ENCODE peak calls at places on chromosomes 2 and 18, in five cellular contexts. One of them, this sample, is unnamed.

GRCh38 chr2:96839875-96840850 is 3.7 kb downstream of the ANKRD23 start:
- DNase-seq in SK-N-SH: no peak
- DNase-seq in tibial artery: no peak
- DNase-seq in breast epithelium: no peak
- DNase-seq in hepatocyte: no peak
- DNase-seq in this sample: no peak

GRCh38 chr2:33135645-33136044 is 188.9 kb downstream of the LTBP1 start:
- DNase-seq in SK-N-SH: no peak
- DNase-seq in tibial artery: no peak
- DNase-seq in breast epithelium: no peak
- DNase-seq in hepatocyte: no peak
- DNase-seq in this sample: no peak

GRCh38 chr2:181250691-181251090 is 206.5 kb upstream of the ITGA4 start:
- DNase-seq in SK-N-SH: no peak
- DNase-seq in tibial artery: no peak
- DNase-seq in breast epithelium: no peak
- DNase-seq in hepatocyte: no peak
- DNase-seq in this sample: no peak

GRCh38 chr18:37389684-37390368 is 175.8 kb downstream of the CELF4 start:
- DNase-seq in SK-N-SH: no peak
- DNase-seq in tibial artery: no peak
- DNase-seq in breast epithelium: no peak
- DNase-seq in hepatocyte: no peak
- DNase-seq in this sample: no peak

GRCh38 chr2:235095569-235095968 is 143.8 kb downstream of the SH3BP4 start:
- DNase-seq in SK-N-SH: no peak
- DNase-seq in tibial artery: no peak
- DNase-seq in breast epithelium: no peak
- DNase-seq in hepatocyte: no peak
- DNase-seq in this sample: no peak

GRCh38 chr2:196987654-196988364 is 61.3 kb upstream of the PGAP1 start:
- DNase-seq in SK-N-SH: peak; percentile 38
- DNase-seq in tibial artery: no peak
- DNase-seq in breast epithelium: no peak
- DNase-seq in hepatocyte: peak; percentile 82
- DNase-seq in this sample: peak; percentile 94

GRCh38 chr2:131077966-131078365 is 15.3 kb downstream of the FAM168B start:
- DNase-seq in SK-N-SH: no peak
- DNase-seq in tibial artery: no peak
- DNase-seq in breast epithelium: no peak
- DNase-seq in hepatocyte: no peak
- DNase-seq in this sample: no peak

GRCh38 chr2:164917296-164917903 is 37.9 kb downstream of the SLC38A11 start:
- DNase-seq in SK-N-SH: peak; percentile 15
- DNase-seq in tibial artery: peak; percentile 21
- DNase-seq in breast epithelium: peak; percentile 58
- DNase-seq in hepatocyte: peak; percentile 75
- DNase-seq in this sample: no peak

GRCh38 chr2:119689218-119689617 is 10.2 kb downstream of the TMEM177 start:
- DNase-seq in SK-N-SH: no peak
- DNase-seq in tibial artery: no peak
- DNase-seq in breast epithelium: no peak
- DNase-seq in hepatocyte: no peak
- DNase-seq in this sample: no peak

GRCh38 chr2:188381614-188382013 is 89.9 kb downstream of the GULP1 start:
- DNase-seq in SK-N-SH: no peak
- DNase-seq in tibial artery: no peak
- DNase-seq in breast epithelium: no peak
- DNase-seq in hepatocyte: peak; percentile 35
- DNase-seq in this sample: peak; percentile 58

GRCh38 chr2:96100893-96101304 is 15.5 kb downstream of the ADRA2B start:
- DNase-seq in SK-N-SH: peak; percentile 18
- DNase-seq in tibial artery: no peak
- DNase-seq in breast epithelium: no peak
- DNase-seq in hepatocyte: no peak
- DNase-seq in this sample: no peak

GRCh38 chr2:11976090-11976489 is 229.7 kb downstream of the LPIN1 start:
- DNase-seq in SK-N-SH: no peak
- DNase-seq in tibial artery: no peak
- DNase-seq in breast epithelium: no peak
- DNase-seq in hepatocyte: no peak
- DNase-seq in this sample: no peak

GRCh38 chr2:20093263-20094141 is 42.1 kb upstream of the LAPTM4A start:
- DNase-seq in SK-N-SH: peak; percentile 88
- DNase-seq in tibial artery: peak; percentile 52
- DNase-seq in breast epithelium: no peak
- DNase-seq in hepatocyte: peak; percentile 88
- DNase-seq in this sample: peak; percentile 26

GRCh38 chr18:1393929-1394328 is 489.3 kb downstream of the ADCYAP1 start:
- DNase-seq in SK-N-SH: no peak
- DNase-seq in tibial artery: no peak
- DNase-seq in breast epithelium: no peak
- DNase-seq in hepatocyte: no peak
- DNase-seq in this sample: no peak

GRCh38 chr2:38462121-38462634 is 85.1 kb upstream of the ATL2 start:
- DNase-seq in SK-N-SH: no peak
- DNase-seq in tibial artery: no peak
- DNase-seq in breast epithelium: peak; percentile 82
- DNase-seq in hepatocyte: peak; percentile 73
- DNase-seq in this sample: peak; percentile 67

GRCh38 chr2:229910832-229911412 is 10.9 kb downstream of the TRIP12 start:
- DNase-seq in SK-N-SH: peak; percentile 42
- DNase-seq in tibial artery: no peak
- DNase-seq in breast epithelium: no peak
- DNase-seq in hepatocyte: peak; percentile 11
- DNase-seq in this sample: no peak

GRCh38 chr18:49597556-49597955 is 35.7 kb downstream of the LIPG start:
- DNase-seq in SK-N-SH: peak; percentile 67
- DNase-seq in tibial artery: no peak
- DNase-seq in breast epithelium: no peak
- DNase-seq in hepatocyte: no peak
- DNase-seq in this sample: no peak

GRCh38 chr2:221571391-221572179 is 519 bp downstream of the EPHA4 start:
- DNase-seq in SK-N-SH: peak; percentile 16
- DNase-seq in tibial artery: peak; percentile 33
- DNase-seq in breast epithelium: no peak
- DNase-seq in hepatocyte: peak; percentile 46
- DNase-seq in this sample: no peak

GRCh38 chr18:63553117-63553516 is 10.9 kb downstream of the SERPINB12 start:
- DNase-seq in SK-N-SH: no peak
- DNase-seq in tibial artery: no peak
- DNase-seq in breast epithelium: peak; percentile 67
- DNase-seq in hepatocyte: peak; percentile 31
- DNase-seq in this sample: peak; percentile 95

GRCh38 chr2:10201201-10201600 is 78.7 kb downstream of the RRM2 start:
- DNase-seq in SK-N-SH: no peak
- DNase-seq in tibial artery: no peak
- DNase-seq in breast epithelium: no peak
- DNase-seq in hepatocyte: no peak
- DNase-seq in this sample: no peak

GRCh38 chr2:237979331-237979730 is 12.5 kb downstream of the UBE2F start:
- DNase-seq in SK-N-SH: no peak
- DNase-seq in tibial artery: no peak
- DNase-seq in breast epithelium: no peak
- DNase-seq in hepatocyte: no peak
- DNase-seq in this sample: no peak

GRCh38 chr2:237980087-237980486 is 13.3 kb downstream of the UBE2F start:
- DNase-seq in SK-N-SH: no peak
- DNase-seq in tibial artery: no peak
- DNase-seq in breast epithelium: no peak
- DNase-seq in hepatocyte: no peak
- DNase-seq in this sample: no peak

GRCh38 chr2:237980751-237981150 is 13.9 kb downstream of the UBE2F start:
- DNase-seq in SK-N-SH: no peak
- DNase-seq in tibial artery: no peak
- DNase-seq in breast epithelium: no peak
- DNase-seq in hepatocyte: no peak
- DNase-seq in this sample: no peak

GRCh38 chr2:237977380-237977779 is 10.6 kb downstream of the UBE2F start:
- DNase-seq in SK-N-SH: no peak
- DNase-seq in tibial artery: no peak
- DNase-seq in breast epithelium: no peak
- DNase-seq in hepatocyte: no peak
- DNase-seq in this sample: no peak

GRCh38 chr2:237978058-237978712 is 11.4 kb downstream of the UBE2F start:
- DNase-seq in SK-N-SH: peak; percentile 88
- DNase-seq in tibial artery: no peak
- DNase-seq in breast epithelium: no peak
- DNase-seq in hepatocyte: no peak
- DNase-seq in this sample: no peak
- H3K4me3 ChIP-seq in SK-N-SH: no peak overlapping the region
- H3K4me3 ChIP-seq in tibial artery: no peak overlapping the region
- H3K4me3 ChIP-seq in breast epithelium: no peak overlapping the region
- H3K4me3 ChIP-seq in hepatocyte: no peak overlapping the region
- H3K4me3 ChIP-seq in this sample: no peak overlapping the region

DNA sequence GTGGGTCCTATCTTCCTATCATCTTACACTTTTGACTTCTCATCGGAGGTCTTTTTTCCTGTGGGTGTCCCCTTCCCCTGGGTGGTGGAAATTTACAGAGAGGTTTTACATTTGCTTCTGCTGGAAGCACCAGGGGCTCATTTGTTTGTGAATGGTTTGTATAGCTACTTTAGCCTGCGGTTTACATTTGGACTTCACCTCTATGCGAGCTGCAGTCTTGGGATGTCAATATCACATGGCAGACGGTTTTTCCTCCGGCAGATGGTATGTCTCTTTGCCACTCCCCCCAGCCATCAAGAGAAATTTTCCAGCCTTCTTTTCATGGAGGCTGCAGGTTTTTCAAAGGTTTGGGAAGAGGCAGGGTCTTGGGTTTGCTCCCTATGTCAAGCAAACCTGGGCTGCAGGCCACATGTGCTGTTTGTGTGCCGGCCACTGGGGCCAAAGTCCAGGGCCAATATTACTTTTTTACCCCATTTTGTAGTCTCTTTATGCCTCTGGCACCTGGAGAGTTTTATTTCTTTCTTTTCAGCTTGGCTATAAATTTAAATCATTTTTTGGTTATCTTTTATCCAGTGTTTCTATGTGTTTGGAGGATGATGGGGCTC is 23.9 kb upstream of the BOD1L2 start:
- DNase-seq in SK-N-SH: no peak
- DNase-seq in tibial artery: no peak
- DNase-seq in breast epithelium: no peak
- DNase-seq in hepatocyte: no peak
- DNase-seq in this sample: no peak
- H3K27me3 ChIP-seq in SK-N-SH: no peaks in the 10 kb centered on the region
- H3K27me3 ChIP-seq in tibial artery: peaks cover 20% of the 10 kb centered on the region
- H3K27me3 ChIP-seq in breast epithelium: peaks cover 38% of the 10 kb centered on the region
- H3K27me3 ChIP-seq in hepatocyte: peaks cover 35% of the 10 kb centered on the region
- H3K27me3 ChIP-seq in this sample: peaks cover 7% of the 10 kb centered on the region

GRCh38 chr18:24024425-24024824 is 9.9 kb downstream of the TTC39C start:
- DNase-seq in SK-N-SH: no peak
- DNase-seq in tibial artery: no peak
- DNase-seq in breast epithelium: no peak
- DNase-seq in hepatocyte: no peak
- DNase-seq in this sample: no peak

GRCh38 chr18:24021505-24021904 is 7.0 kb downstream of the TTC39C start:
- DNase-seq in SK-N-SH: no peak
- DNase-seq in tibial artery: no peak
- DNase-seq in breast epithelium: no peak
- DNase-seq in hepatocyte: no peak
- DNase-seq in this sample: no peak

GRCh38 chr18:24026457-24026856 is 11.9 kb downstream of the TTC39C start:
- DNase-seq in SK-N-SH: no peak
- DNase-seq in tibial artery: no peak
- DNase-seq in breast epithelium: no peak
- DNase-seq in hepatocyte: no peak
- DNase-seq in this sample: no peak

GRCh38 chr18:24022141-24022540 is 7.6 kb downstream of the TTC39C start:
- DNase-seq in SK-N-SH: no peak
- DNase-seq in tibial artery: no peak
- DNase-seq in breast epithelium: no peak
- DNase-seq in hepatocyte: no peak
- DNase-seq in this sample: no peak

DNA sequence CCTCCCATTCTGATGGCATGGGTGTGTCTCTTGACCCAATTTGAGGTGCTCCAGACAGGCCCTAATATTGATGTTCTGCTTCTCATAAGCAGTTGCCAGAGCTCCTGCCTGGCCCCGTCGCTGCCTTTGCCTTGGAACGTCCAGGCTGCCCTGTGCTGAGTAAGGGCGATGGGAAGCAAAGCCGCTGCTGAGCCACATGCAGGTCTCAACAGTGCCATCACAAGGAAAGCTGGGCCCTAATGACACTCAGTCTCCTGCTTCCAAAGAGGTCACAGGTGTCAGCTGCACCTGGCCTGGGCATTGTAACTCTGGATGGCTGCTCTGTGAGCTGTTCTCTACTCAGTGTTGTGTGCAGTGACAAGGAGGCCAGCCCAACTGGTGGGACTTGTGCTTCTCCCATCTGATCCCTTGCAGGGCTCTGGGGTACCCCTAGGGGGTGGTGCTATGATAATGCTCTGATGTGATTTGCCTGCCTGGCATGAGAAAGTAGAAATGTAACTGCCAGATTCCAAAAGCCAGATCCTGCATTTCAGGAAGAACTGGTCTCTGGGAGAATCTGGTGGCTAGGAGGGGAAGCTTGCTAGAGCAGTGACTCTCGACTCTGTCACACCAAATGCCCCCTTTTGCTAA is 8.7 kb downstream of the TTC39C start:
- DNase-seq in SK-N-SH: peak; percentile 68
- DNase-seq in tibial artery: no peak
- DNase-seq in breast epithelium: no peak
- DNase-seq in hepatocyte: peak; percentile 19
- DNase-seq in this sample: no peak
- TF ChIP-seq CTCF in SK-N-SH: peak; percentile 17
- TF ChIP-seq CTCF in tibial artery: no peak
- TF ChIP-seq CTCF in breast epithelium: no peak
- TF ChIP-seq CTCF in hepatocyte: no peak
- TF ChIP-seq CTCF in this sample: peak; percentile 10

GRCh38 chr2:149783284-149783683 is 195.7 kb upstream of the MMADHC start:
- DNase-seq in SK-N-SH: no peak
- DNase-seq in tibial artery: no peak
- DNase-seq in breast epithelium: no peak
- DNase-seq in hepatocyte: no peak
- DNase-seq in this sample: no peak

GRCh38 chr2:149787206-149787605 is 199.6 kb upstream of the MMADHC start:
- DNase-seq in SK-N-SH: no peak
- DNase-seq in tibial artery: no peak
- DNase-seq in breast epithelium: no peak
- DNase-seq in hepatocyte: no peak
- DNase-seq in this sample: no peak

GRCh38 chr2:149782566-149782965 is 195.0 kb upstream of the MMADHC start:
- DNase-seq in SK-N-SH: no peak
- DNase-seq in tibial artery: no peak
- DNase-seq in breast epithelium: no peak
- DNase-seq in hepatocyte: no peak
- DNase-seq in this sample: no peak

DNA sequence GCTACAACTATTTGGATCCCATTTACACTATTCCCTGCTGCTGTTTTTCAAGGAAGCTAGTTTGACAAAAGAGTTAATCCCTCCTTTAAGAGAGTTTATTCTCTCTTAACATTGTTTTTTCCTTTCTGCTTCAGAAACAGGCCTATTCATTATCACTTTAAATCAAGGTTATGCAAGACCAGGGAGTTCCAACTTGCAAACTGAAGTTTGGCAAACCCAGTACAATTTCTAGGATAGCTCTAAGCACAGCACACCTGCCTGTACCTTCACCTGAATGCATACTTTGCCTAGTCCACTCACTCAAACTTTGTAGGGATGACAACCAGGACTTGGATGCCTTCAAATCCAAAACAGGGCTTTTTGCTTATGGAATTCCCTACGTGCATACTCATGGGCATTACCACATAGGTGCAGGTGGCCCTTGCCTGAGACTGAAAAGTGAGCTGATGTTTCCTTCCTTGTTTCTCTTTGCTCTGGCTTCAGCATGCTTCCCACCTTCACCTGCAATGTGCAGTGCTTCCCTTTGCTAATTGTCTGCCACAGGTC is 193.8 kb upstream of the MMADHC start:
- DNase-seq in SK-N-SH: no peak
- DNase-seq in tibial artery: no peak
- DNase-seq in breast epithelium: no peak
- DNase-seq in hepatocyte: no peak
- DNase-seq in this sample: no peak
- H3K4me3 ChIP-seq in SK-N-SH: no peak overlapping the region
- H3K4me3 ChIP-seq in tibial artery: no peak overlapping the region
- H3K4me3 ChIP-seq in breast epithelium: no peak overlapping the region
- H3K4me3 ChIP-seq in hepatocyte: no peak overlapping the region
- H3K4me3 ChIP-seq in this sample: no peak overlapping the region